ENCODE peak calls at places on chromosome 14, in five cellular contexts. C is suprapubic skin, J is K562, H is GM12878, U is HepG2. X is an unnamed sample.

GRCh38 chr14:34911209-34912150 is 36.3 kb upstream of the BAZ1A start:
- DNase-seq in C (no peak), U (no peak), J (no peak), H (no peak), X (no peak)

GRCh38 chr14:92436115-92436776 is 77.3 kb upstream of the RIN3 start:
- DNase-seq in U (no peak), H (no peak), J (no peak), C (no peak), X (no peak)

GRCh38 chr14:32438511-32438910 is 109.4 kb downstream of the AKAP6 start:
- DNase-seq in U (no peak), J (no peak), C (no peak), H (no peak), X (no peak)

GRCh38 chr14:53710615-53711014 is 246.0 kb downstream of the BMP4 start:
- DNase-seq in H (no peak), U (no peak), C (no peak), J (no peak), X (no peak)

GRCh38 chr14:91283666-91284065 is 39.2 kb upstream of the GPR68 start:
- DNase-seq in U (no peak), H (no peak), J (no peak), C (no peak), X (no peak)

GRCh38 chr14:26276757-26277156 is 321.1 kb downstream of the NOVA1 start:
- DNase-seq in J (no peak), C (no peak), U (no peak), H (no peak), X (no peak)

GRCh38 chr14:20343855-20344205 is 395 bp downstream of the PARP2 start:
- DNase-seq in C (no peak), J (no peak), U (no peak), H (no peak), X (no peak)

GRCh38 chr14:54715244-54715643 is 148.3 kb downstream of the SAMD4A start:
- DNase-seq in J (no peak), H (no peak), C (no peak), U (no peak), X (no peak)

GRCh38 chr14:56023681-56024080 is 94.5 kb upstream of the PELI2 start:
- DNase-seq in H (no peak), C (no peak), J (no peak), U (no peak), X (no peak)

GRCh38 chr14:41604793-41605534 is 1.7 kb upstream of the LRFN5 start:
- DNase-seq in H (no peak), J (no peak), U (no peak), C (no peak), X (no peak)

DNA sequence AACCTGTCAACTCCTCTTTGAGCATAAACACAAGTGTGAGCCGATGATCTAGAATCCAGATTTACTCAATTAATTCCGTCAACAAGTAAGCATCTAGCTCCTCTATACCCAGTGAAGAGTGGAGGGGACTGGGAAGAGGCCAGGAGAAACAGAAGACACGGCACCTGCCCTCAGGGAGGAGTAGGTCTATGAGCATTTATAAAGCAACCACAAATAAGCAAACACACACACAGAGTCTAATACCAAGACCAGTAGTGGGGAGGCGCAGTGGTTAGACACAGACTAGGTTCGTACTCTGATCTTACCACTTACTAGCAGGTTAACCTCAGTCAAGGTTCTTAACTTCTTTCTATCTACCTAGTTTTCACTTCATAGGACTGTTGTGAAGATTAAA is 5.9 kb upstream of the FOXN3 start:
- DNase-seq in H (no peak), U (no peak), C (no peak), J (no peak), X (no peak)
- TF ChIP-seq POLR2A in H (no peak), U (no peak), C (no peak), J (no peak), X (no peak)

GRCh38 chr14:71625175-71625574 is 307.1 kb upstream of the RGS6 start:
- DNase-seq in C (no peak), J (no peak), H (no peak), U (no peak), X (no peak)
- H3K4me1 ChIP-seq in C (no peaks in the 10 kb centered on the region), J (no peaks in the 10 kb centered on the region), H (no peaks in the 10 kb centered on the region), U (peaks cover 15% of the 10 kb centered on the region), X (no peaks in the 10 kb centered on the region)

GRCh38 chr14:103201801-103202200 is 78.5 kb downstream of the TNFAIP2 start:
- DNase-seq in C (peak; percentile 73), J (no peak), H (no peak), U (no peak), X (no peak)

GRCh38 chr14:103195828-103196615 is 72.8 kb downstream of the TNFAIP2 start:
- DNase-seq in U (no peak), C (peak; percentile 43), J (no peak), H (no peak), X (no peak)

GRCh38 chr14:103199141-103199540 is 75.9 kb downstream of the TNFAIP2 start:
- DNase-seq in H (no peak), C (peak; percentile 70), U (no peak), J (no peak), X (no peak)

GRCh38 chr14:103196716-103197115 is 73.5 kb downstream of the TNFAIP2 start:
- DNase-seq in C (peak; percentile 55), U (no peak), J (no peak), H (no peak), X (no peak)

GRCh38 chr14:103198429-103199140 is 75.3 kb downstream of the TNFAIP2 start:
- DNase-seq in H (no peak), U (peak; percentile 52), C (peak; percentile 66), J (no peak), X (no peak)
- TF ChIP-seq POLR2AphosphoS5 in H (no peak), U (no peak), C (peak; percentile 31), J (no peak), X (peak; percentile 59)

GRCh38 chr14:68544150-68544892 is 248.5 kb downstream of the ZFP36L1 start:
- DNase-seq in J (no peak), U (no peak), C (peak; percentile 90), H (no peak), X (peak; percentile 72)
- TF ChIP-seq POLR2A in J (no peak), U (no peak), C (peak; percentile 27), H (no peak), X (no peak)